ENCODE peak calls at places on chromosomes 3 and 15, in four cellular contexts. Y, S, Z and T are unnamed samples.

GRCh38 chr15:77040673-77041072 is 30.2 kb downstream of the TSPAN3 start:
- DNase-seq in Y (no peak), Z (no peak), S (no peak), T (no peak)

GRCh38 chr3:168040624-168041208 is 55.0 kb downstream of the GOLIM4 start:
- DNase-seq in Y (peak; percentile 57), Z (no peak), S (no peak), T (peak; percentile 18)

GRCh38 chr3:108861401-108861800 is 38.8 kb downstream of the TRAT1 start:
- DNase-seq in Z (no peak), S (no peak), Y (no peak), T (no peak)

GRCh38 chr3:182947892-182948291 is 32.4 kb downstream of the DCUN1D1 start:
- DNase-seq in S (no peak), Y (peak; percentile 41), Z (no peak), T (no peak)

GRCh38 chr3:124730920-124731297 is 657 bp downstream of the UMPS start:
- DNase-seq in Z (no peak), Y (no peak), S (no peak), T (no peak)

GRCh38 chr3:22729981-22730380 is 473.1 kb upstream of the UBE2E2 start:
- DNase-seq in Y (peak; percentile 16), S (no peak), Z (no peak), T (peak; percentile 8)

GRCh38 chr3:72343078-72343477 is 505.2 kb downstream of the SHQ1 start:
- DNase-seq in S (no peak), Y (no peak), Z (no peak), T (no peak)

GRCh38 chr15:89783111-89783860 is 7.2 kb downstream of the MESP2 start:
- DNase-seq in S (no peak), Z (no peak), Y (no peak), T (no peak)

GRCh38 chr3:17032407-17033034 is 147.8 kb downstream of the PLCL2 start:
- DNase-seq in S (no peak), Y (peak; percentile 53), Z (no peak), T (peak; percentile 11)

GRCh38 chr3:41339758-41340157 is 140.5 kb downstream of the CTNNB1 start:
- DNase-seq in S (no peak), Y (no peak), Z (no peak), T (no peak)

GRCh38 chr15:31051646-31052045 is 49.9 kb downstream of the TRPM1 start:
- DNase-seq in S (no peak), Z (no peak), Y (no peak), T (no peak)

GRCh38 chr3:40035177-40035576 is 225.8 kb downstream of the MYRIP start:
- DNase-seq in Y (no peak), Z (no peak), S (no peak), T (no peak)

GRCh38 chr3:195253981-195254432 is 17.0 kb downstream of the XXYLT1 start:
- DNase-seq in S (peak; percentile 12), Y (no peak), Z (no peak), T (no peak)

GRCh38 chr3:153221748-153222162 is 59.7 kb downstream of the RAP2B start:
- DNase-seq in Z (peak; percentile 86), S (peak; percentile 37), Y (peak; percentile 6), T (peak; percentile 57)

GRCh38 chr15:71294636-71295241 is 179.5 kb downstream of the THSD4 start:
- DNase-seq in Y (peak; percentile 99), Z (no peak), S (no peak), T (peak; percentile 9)

GRCh38 chr15:74376825-74377581 is 9.6 kb upstream of the CYP11A1 start:
- DNase-seq in Y (no peak), S (no peak), Z (no peak), T (no peak)

GRCh38 chr3:141410408-141410807 is 42.1 kb downstream of the ZBTB38 start:
- DNase-seq in Y (peak; percentile 78), S (no peak), Z (peak; percentile 72), T (no peak)

GRCh38 chr3:125443923-125444322 is 68.8 kb upstream of the ZNF148 start:
- DNase-seq in S (no peak), Y (no peak), Z (no peak), T (no peak)

GRCh38 chr15:38520035-38520434 is 44.6 kb downstream of the RASGRP1 start:
- DNase-seq in Y (no peak), S (no peak), Z (no peak), T (no peak)

GRCh38 chr15:42088801-42089640 is 5.3 kb downstream of the PLA2G4D start:
- DNase-seq in Z (no peak), S (no peak), Y (no peak), T (no peak)

GRCh38 chr3:185351371-185351770 is 11.6 kb upstream of the MAP3K13 start:
- DNase-seq in S (no peak), Z (no peak), Y (no peak), T (no peak)

GRCh38 chr3:147680820-147681488 is 271.8 kb downstream of the ZIC1 start:
- DNase-seq in Z (peak; percentile 66), S (no peak), Y (no peak), T (no peak)

GRCh38 chr3:100912976-100913375 is 80.2 kb downstream of the ABI3BP start:
- DNase-seq in S (no peak), Z (no peak), Y (no peak), T (no peak)

GRCh38 chr15:57118013-57118799 is 199.8 kb downstream of the TCF12 start:
- DNase-seq in S (no peak), Y (peak; percentile 19), Z (no peak), T (no peak)

GRCh38 chr3:72932416-72932815 is 44.6 kb downstream of the GXYLT2 start:
- DNase-seq in S (no peak), Z (no peak), Y (no peak), T (no peak)

GRCh38 chr15:100602822-100603393 is 519 bp downstream of the ASB7 start:
- DNase-seq in Z (no peak), S (peak; percentile 40), Y (peak; percentile 21), T (peak; percentile 30)

GRCh38 chr3:29759021-29759359 is 478.1 kb downstream of the RBMS3 start:
- DNase-seq in Z (no peak), Y (no peak), S (no peak), T (no peak)

GRCh38 chr3:15478300-15478979 is 43.1 kb downstream of the COLQ start:
- DNase-seq in Z (no peak), Y (no peak), S (no peak), T (no peak)

GRCh38 chr15:78853500-78853899 is 19.2 kb upstream of the MORF4L1 start:
- DNase-seq in S (no peak), Y (no peak), Z (no peak), T (no peak)

GRCh38 chr15:50228866-50229265 is 36.7 kb downstream of the HDC start:
- DNase-seq in Z (no peak), Y (no peak), S (no peak), T (no peak)

GRCh38 chr3:175338775-175339535 is 479.8 kb downstream of the NAALADL2 start:
- DNase-seq in Z (no peak), Y (peak; percentile 47), S (no peak), T (no peak)

GRCh38 chr15:88038261-88038660 is 218.3 kb downstream of the NTRK3 start:
- DNase-seq in Z (no peak), S (no peak), Y (no peak), T (no peak)

GRCh38 chr15:64697911-64698369 is 77.4 kb downstream of the RBPMS2 start:
- DNase-seq in S (no peak), Y (no peak), Z (no peak), T (no peak)

GRCh38 chr3:179071161-179071568 is 444 bp downstream of the ZMAT3 start:
- DNase-seq in S (peak; percentile 60), Y (peak; percentile 23), Z (no peak), T (no peak)

GRCh38 chr3:68447885-68448284 is 484.5 kb downstream of the TAFA4 start:
- DNase-seq in S (no peak), Z (no peak), Y (no peak), T (no peak)
- TF ChIP-seq CTCF in S (no peak), Z (no peak), Y (no peak), T (no peak)

DNA sequence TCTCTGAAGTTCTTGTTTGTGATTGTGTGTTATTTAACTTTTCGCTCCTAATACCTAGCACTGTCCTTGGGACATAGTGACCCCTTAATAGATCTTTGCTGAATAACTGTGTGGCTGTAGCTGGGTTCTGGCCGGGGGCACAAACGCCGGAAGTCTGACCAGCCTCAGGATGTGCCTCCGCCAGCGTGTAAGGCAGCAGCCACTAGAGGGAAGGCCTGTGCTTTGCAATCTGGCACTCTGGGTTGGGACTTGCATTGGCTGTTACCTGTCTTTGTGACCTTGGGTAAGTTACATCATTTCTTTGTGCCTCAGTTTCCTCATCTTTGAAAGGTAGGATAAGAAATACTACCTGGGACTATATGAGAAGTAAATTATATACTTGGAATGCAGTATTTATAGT is 158.7 kb downstream of the GHSR start:
- DNase-seq in Z (peak; percentile 64), Y (peak; percentile 13), S (peak; percentile 22), T (peak; percentile 53)
- TF ChIP-seq CTCF in Z (peak; percentile 73), Y (no peak), S (peak; percentile 70), T (no peak)

DNA sequence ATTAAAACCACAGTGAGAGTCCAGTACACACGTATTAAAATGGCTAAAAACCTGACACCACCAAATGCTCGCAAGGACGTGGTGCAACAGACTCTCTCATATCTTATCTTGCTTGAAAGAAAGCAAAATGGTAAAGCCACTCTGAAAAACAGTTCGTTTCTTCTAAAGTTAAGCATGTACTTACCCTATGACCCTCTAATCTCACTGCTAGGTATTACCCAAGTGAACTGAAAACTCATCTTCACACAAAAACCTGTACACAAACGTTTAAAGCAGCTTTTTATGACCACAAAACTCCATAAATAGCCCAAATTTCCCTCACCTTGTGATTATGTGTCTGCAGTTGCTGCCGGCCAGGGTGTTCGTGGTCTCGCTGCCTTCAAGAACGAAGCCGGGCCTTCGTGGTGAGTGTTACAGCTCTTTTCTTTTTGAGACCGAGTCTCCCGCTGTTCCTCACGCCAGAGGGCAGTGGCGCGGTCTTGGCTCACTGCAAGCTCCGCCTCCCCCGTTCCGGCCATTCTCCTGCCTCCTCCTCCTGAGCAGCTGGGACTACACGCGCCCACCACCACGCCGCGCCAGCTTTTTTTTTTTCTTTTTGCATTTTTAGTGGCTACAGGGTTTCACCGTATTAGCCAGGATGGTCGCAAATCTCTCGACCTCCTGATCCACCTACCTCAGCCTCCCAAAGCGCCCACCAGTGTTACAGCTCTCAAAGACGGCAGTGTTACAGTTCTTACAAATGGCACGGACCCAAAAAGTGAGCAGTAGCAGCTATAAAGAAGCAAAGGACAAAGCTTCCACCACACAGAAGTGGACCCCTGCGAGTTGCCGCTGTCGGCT is 165.4 kb downstream of the TJP1 start:
- DNase-seq in S (no peak), Y (peak; percentile 87), Z (no peak), T (peak; percentile 27)
- TF ChIP-seq CTCF in S (no peak), Y (peak; percentile 48), Z (no peak), T (no peak)

DNA sequence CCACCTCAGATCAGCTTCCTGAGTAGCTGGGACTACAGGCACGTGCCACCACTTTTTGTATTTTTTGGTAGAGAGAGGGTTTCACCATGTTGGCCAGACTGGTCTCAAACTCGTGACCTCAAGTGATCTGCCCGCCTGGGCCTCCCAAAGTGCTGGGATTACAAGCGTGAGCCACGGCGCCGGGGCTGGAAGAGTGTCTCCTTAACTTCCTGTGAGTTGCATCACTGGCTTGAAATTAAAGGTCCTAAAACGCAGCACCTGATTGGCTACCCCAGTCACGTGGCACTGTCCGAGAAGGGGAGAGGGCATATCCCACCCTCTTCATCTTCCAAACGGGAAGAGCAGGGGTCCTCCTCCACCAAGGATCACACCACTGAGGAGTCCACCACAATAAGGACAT is 5.5 kb upstream of the FAM174B start:
- DNase-seq in S (no peak), Y (no peak), Z (no peak), T (no peak)
- TF ChIP-seq CTCF in S (no peak), Y (no peak), Z (no peak), T (no peak)

GRCh38 chr3:13621381-13622221 is 72.7 kb downstream of the FBLN2 start:
- DNase-seq in Z (no peak), S (no peak), Y (no peak), T (no peak)
- TF ChIP-seq CTCF in Z (no peak), S (no peak), Y (no peak), T (no peak)